ENCODE peak calls at places on chromosomes 16 and 17, in eight cellular contexts. Q, M, O, C, W, F, X and P are unnamed samples.

GRCh38 chr16:85521737-85522042 is 91.4 kb upstream of the GSE1 start:
- DNase-seq in F (no peak), X (no peak), W (no peak), C (no peak), O (no peak), M (no peak), Q (no peak), P (no peak)

GRCh38 chr16:4612977-4613635 is 1.6 kb downstream of the UBALD1 start:
- DNase-seq in Q (no peak), X (no peak), W (peak; percentile 67), O (no peak), M (no peak), C (no peak), F (no peak), P (peak; percentile 67)

GRCh38 chr17:44902135-44902760 is 3.0 kb upstream of the EFTUD2 start:
- DNase-seq in F (no peak), X (no peak), O (no peak), Q (no peak), W (no peak), C (no peak), M (no peak), P (no peak)

GRCh38 chr17:80376531-80376930 is 38.4 kb upstream of the ENDOV start:
- DNase-seq in M (no peak), F (no peak), Q (no peak), W (no peak), O (no peak), C (no peak), X (no peak), P (no peak)

GRCh38 chr16:87541004-87541881 is 48.4 kb upstream of the ZCCHC14 start:
- DNase-seq in W (peak; percentile 40), M (no peak), C (peak; percentile 58), F (peak; percentile 37), O (no peak), Q (no peak), X (no peak), P (peak; percentile 69)

GRCh38 chr17:7705269-7706255 is 560 bp downstream of the EFNB3 start:
- DNase-seq in C (no peak), F (no peak), X (no peak), O (no peak), Q (no peak), W (no peak), M (no peak), P (peak; percentile 78)

GRCh38 chr16:680625-680945 is 375 bp downstream of the STUB1 start:
- DNase-seq in W (no peak), X (no peak), F (no peak), C (no peak), M (no peak), Q (no peak), O (no peak), P (peak; percentile 73)

GRCh38 chr16:69477546-69477945 is 53.1 kb downstream of the CYB5B start:
- DNase-seq in X (no peak), F (no peak), W (no peak), Q (no peak), O (no peak), C (no peak), M (no peak), P (no peak)

GRCh38 chr17:78669975-78670518 is 92.9 kb upstream of the DNAH17 start:
- DNase-seq in C (no peak), X (no peak), Q (no peak), F (no peak), O (no peak), M (no peak), W (no peak), P (no peak)

GRCh38 chr17:32971171-32971570 is 20.5 kb upstream of the SPACA3 start:
- DNase-seq in M (no peak), C (no peak), O (no peak), Q (no peak), X (peak; percentile 62), F (no peak), W (peak; percentile 65), P (no peak)

GRCh38 chr17:62717589-62718342 is 90.3 kb downstream of the MRC2 start:
- DNase-seq in F (no peak), Q (no peak), M (no peak), C (no peak), X (no peak), W (no peak), O (no peak), P (no peak)

GRCh38 chr17:38336838-38337237 is 6.9 kb downstream of the GPR179 start:
- DNase-seq in F (no peak), W (no peak), X (no peak), M (no peak), C (no peak), Q (no peak), O (no peak), P (no peak)

GRCh38 chr16:1048442-1049112 is 24.0 kb upstream of the SSTR5 start:
- DNase-seq in M (peak; percentile 88), Q (peak; percentile 76), X (no peak), C (peak; percentile 80), W (peak; percentile 44), O (peak; percentile 14), F (peak; percentile 75), P (peak; percentile 99)

GRCh38 chr16:67170948-67171649 is 761 bp downstream of the NOL3 start:
- DNase-seq in M (no peak), O (peak; percentile 45), W (no peak), Q (no peak), F (no peak), C (no peak), X (no peak), P (no peak)
- H3K27me3 ChIP-seq in M (no peaks in the 10 kb centered on the region), O (peaks cover 3% of the 10 kb centered on the region), W (no peaks in the 10 kb centered on the region), Q (no peaks in the 10 kb centered on the region), F (peaks cover 4% of the 10 kb centered on the region), C (peaks cover 5% of the 10 kb centered on the region), X (peaks cover 28% of the 10 kb centered on the region), P (peaks cover 87% of the 10 kb centered on the region)

DNA sequence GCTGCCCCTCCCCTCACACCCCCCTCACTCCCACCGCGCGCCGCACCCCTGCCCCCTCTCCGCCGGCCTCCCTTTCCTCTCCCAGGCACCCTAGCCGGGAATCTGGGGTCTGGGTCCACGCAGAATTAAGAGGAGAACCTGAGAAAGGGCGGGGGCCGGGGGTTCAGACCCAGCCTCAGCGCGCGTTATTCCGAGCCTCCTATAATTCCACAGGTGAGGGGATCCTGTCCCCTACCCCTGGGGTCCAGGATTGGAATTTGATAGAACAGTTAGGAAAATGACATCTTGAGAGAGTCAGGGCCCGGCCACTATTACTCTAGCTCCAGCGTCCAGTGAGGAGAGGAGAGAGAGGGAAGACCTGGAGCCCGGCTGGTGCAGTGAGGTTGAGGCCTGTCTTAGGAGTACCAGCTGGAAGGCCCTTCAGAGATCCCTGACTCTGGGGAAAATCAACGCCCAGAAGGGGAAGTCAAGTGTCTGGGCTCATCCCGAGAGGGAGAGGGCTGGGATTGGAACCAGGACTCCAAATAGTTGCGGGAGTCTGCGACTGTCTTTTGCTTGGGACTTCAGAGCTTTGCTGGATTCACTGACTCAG is 17.3 kb downstream of the GRB7 start:
- DNase-seq in W (no peak), Q (no peak), X (no peak), C (no peak), O (no peak), F (no peak), M (peak; percentile 55), P (peak; percentile 76)
- H3K27me3 ChIP-seq in W (no peaks in the 10 kb centered on the region), Q (no peaks in the 10 kb centered on the region), X (no peaks in the 10 kb centered on the region), C (peaks cover 4% of the 10 kb centered on the region), O (peaks cover 6% of the 10 kb centered on the region), F (peaks cover under 1% of the 10 kb centered on the region), M (no peaks in the 10 kb centered on the region), P (peaks cover 7% of the 10 kb centered on the region)

GRCh38 chr17:41530062-41531048 is 2.2 kb upstream of the KRT19 start:
- DNase-seq in M (no peak), X (no peak), W (peak; percentile 94), F (no peak), O (peak; percentile 85), Q (no peak), C (no peak), P (no peak)

GRCh38 chr17:41524261-41524660 is 3.8 kb downstream of the KRT19 start:
- DNase-seq in Q (no peak), F (no peak), C (no peak), M (no peak), W (no peak), X (no peak), O (no peak), P (no peak)

GRCh38 chr17:41528959-41529353 is 848 bp upstream of the KRT19 start:
- DNase-seq in X (no peak), F (no peak), O (no peak), W (no peak), C (no peak), Q (no peak), M (no peak), P (no peak)

GRCh38 chr17:41529491-41529915 is 1.4 kb upstream of the KRT19 start:
- DNase-seq in O (no peak), C (no peak), Q (no peak), W (no peak), F (no peak), M (no peak), X (no peak), P (no peak)

DNA sequence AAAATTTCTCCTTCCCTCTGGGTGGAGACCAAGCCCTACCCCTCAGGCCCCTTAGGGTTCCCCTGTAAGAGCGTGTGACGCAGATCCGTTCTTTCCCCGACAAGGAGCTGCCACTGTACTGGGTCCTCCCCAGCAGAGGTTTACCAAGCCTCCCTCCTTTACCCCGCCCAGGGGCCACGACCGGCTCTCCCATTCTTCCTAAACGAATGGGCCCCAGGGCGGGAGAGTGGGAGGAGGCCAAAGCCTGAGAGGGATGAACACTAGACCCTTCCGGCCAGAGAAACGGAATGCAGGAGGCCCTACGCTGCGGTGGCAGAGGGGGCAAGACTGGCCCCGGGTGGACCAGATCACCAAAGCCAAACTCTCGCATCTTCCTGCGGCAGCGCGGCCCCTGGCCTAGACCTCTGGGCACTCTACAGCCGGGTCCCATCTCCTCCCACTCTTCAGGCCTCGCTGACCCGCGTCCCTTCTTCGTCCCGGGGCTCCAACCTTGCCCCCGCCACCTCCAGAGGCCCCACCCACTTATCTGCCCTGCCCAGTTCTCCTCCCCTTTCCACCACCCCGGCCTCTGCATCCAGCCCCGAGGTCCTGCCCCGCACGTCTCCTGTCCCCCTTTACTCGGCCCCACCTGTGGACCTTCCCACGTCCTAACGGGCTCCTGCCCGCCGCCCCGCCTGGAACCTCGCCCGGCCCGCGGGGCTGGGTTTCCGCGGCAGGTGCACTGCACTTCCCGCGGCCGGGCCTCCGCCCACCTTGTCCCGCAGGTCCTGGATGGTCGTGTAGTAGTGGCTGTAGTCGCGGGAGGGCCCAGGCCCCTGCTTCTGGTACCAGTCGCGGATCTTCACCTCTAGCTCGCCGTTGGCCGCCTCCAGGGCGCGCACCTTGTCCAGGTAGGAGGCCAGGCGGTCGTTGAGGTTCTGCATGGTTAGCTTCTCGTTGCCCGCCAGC is 758 bp downstream of the KRT19 start:
- DNase-seq in X (no peak), C (no peak), Q (no peak), M (no peak), F (no peak), O (no peak), W (no peak), P (peak; percentile 88)
- H3K27me3 ChIP-seq in X (peaks cover 16% of the 10 kb centered on the region), C (peaks cover 79% of the 10 kb centered on the region), Q (peaks cover 7% of the 10 kb centered on the region), M (peaks cover 59% of the 10 kb centered on the region), F (peaks cover 95% of the 10 kb centered on the region), O (no peaks in the 10 kb centered on the region), W (no peaks in the 10 kb centered on the region), P (peaks cover 14% of the 10 kb centered on the region)

DNA sequence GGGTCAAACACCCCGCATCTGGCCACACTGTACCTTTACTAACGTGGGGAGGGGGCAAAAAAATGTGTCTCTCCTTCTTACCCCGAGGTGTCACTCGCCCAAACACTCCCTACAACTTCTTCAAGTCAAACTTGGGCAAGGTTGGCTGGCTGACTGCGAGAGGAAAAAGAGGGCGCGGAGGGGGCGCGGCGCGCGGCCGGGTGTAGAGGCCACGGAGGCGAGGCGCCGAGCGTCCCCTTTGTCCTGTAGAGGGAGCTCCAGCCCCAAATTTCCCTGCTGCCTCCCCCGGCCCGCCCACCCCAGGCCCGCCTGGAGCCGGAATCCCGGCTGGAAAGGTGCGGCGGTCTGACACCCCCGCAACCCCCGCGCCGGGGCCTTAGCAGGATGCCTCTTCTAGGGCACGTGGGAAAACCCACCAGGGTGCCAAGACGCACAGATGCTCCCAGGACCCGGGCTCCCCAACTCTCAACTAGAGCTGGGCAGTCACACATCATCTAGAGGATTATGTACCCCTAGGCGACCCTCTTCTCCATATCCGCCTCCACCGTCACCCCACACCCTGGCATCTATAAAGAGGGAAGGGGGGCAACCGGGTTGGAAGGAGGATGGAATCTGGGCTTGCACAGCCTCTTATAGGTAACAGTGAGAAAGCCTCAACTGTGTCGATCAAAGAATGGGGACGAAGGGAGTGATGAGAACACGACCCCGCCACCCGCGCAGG is 4.2 kb downstream of the IRX3 start:
- DNase-seq in M (peak; percentile 73), C (peak; percentile 76), Q (peak; percentile 19), O (no peak), W (peak; percentile 4), F (peak; percentile 64), X (no peak), P (peak; percentile 94)
- H3K27me3 ChIP-seq in M (peaks cover 34% of the 10 kb centered on the region), C (peaks cover 25% of the 10 kb centered on the region), Q (no peaks in the 10 kb centered on the region), O (no peaks in the 10 kb centered on the region), W (peaks cover 43% of the 10 kb centered on the region), F (peaks cover 43% of the 10 kb centered on the region), X (peaks cover 15% of the 10 kb centered on the region), P (peaks cover 66% of the 10 kb centered on the region)